ENCODE peak calls at places on chromosomes 5 and 9, in five cellular contexts. U, J, X, R and Z are unnamed samples.
A peak's percentile ranks its signal among the peaks of the same experiment; 100 is the strongest.

GRCh38 chr5:135537271-135537670 is 1.5 kb upstream of the NEUROG1 start:
- DNase-seq in J (no peak), U (no peak), X (no peak), R (no peak), Z (no peak)

GRCh38 chr9:127796899-127797370 is 5.7 kb upstream of the FPGS start:
- DNase-seq in R (no peak), J (no peak), X (no peak), U (no peak), Z (no peak)

GRCh38 chr9:34049630-34050384 is 1.1 kb upstream of the UBAP2 start:
- DNase-seq in U (no peak), R (no peak), J (no peak), X (no peak), Z (no peak)

GRCh38 chr5:91361055-91361701 is 21.9 kb downstream of the ARRDC3 start:
- DNase-seq in U (no peak), R (no peak), X (no peak), J (no peak), Z (peak; percentile 70)

GRCh38 chr9:121138973-121139372 is 62.7 kb downstream of the RAB14 start:
- DNase-seq in J (no peak), R (no peak), U (no peak), X (no peak), Z (no peak)

GRCh38 chr5:10582512-10582897 is 18.6 kb downstream of the ANKRD33B start:
- DNase-seq in J (no peak), R (no peak), U (no peak), X (no peak), Z (no peak)

GRCh38 chr5:77770293-77771005 is 5.7 kb downstream of the TBCA start:
- DNase-seq in R (no peak), J (no peak), U (no peak), X (no peak), Z (no peak)

GRCh38 chr5:88804444-88804843 is 78.5 kb downstream of the MEF2C start:
- DNase-seq in X (no peak), U (no peak), J (no peak), R (no peak), Z (no peak)

GRCh38 chr9:129036923-129037766 is 719 bp downstream of the MIGA2 start:
- DNase-seq in U (peak; percentile 14), J (no peak), X (no peak), R (no peak), Z (no peak)

GRCh38 chr9:123251741-123252140 is 16.6 kb downstream of the STRBP start:
- DNase-seq in R (no peak), J (no peak), X (no peak), U (no peak), Z (no peak)

GRCh38 chr5:67105270-67105669 is 91.3 kb downstream of the CD180 start:
- DNase-seq in J (no peak), X (no peak), U (no peak), R (no peak), Z (no peak)

GRCh38 chr5:56475689-56476486 is 242.8 kb upstream of the ANKRD55 start:
- DNase-seq in J (no peak), U (no peak), R (no peak), X (no peak), Z (no peak)

GRCh38 chr5:173318881-173319609 is 9.2 kb downstream of the STC2 start:
- DNase-seq in J (no peak), U (no peak), R (no peak), X (no peak), Z (no peak)

GRCh38 chr5:73859696-73860095 is 233.7 kb downstream of the ARHGEF28 start:
- DNase-seq in J (no peak), U (no peak), R (no peak), X (no peak), Z (no peak)

GRCh38 chr9:16870606-16871357 is at the start of gene BNC2:
- DNase-seq in X (peak; percentile 87), J (peak; percentile 63), U (peak; percentile 61), R (peak; percentile 57), Z (peak; percentile 68)

GRCh38 chr9:69427286-69427685 is 102.3 kb downstream of the ENTREP1 start:
- DNase-seq in U (no peak), X (no peak), R (no peak), J (no peak), Z (no peak)

GRCh38 chr9:109793196-109793595 is 13.2 kb downstream of the PALM2AKAP2 start:
- DNase-seq in X (no peak), R (no peak), U (no peak), J (peak; percentile 43), Z (peak; percentile 93)

GRCh38 chr5:141634162-141634561 is 2.5 kb downstream of the HDAC3 start:
- DNase-seq in X (no peak), J (no peak), U (no peak), R (no peak), Z (no peak)

GRCh38 chr9:116112236-116112635 is 41.4 kb upstream of the PAPPA start:
- DNase-seq in X (no peak), R (no peak), U (no peak), J (peak; percentile 19), Z (peak; percentile 39)

GRCh38 chr9:35907732-35908483 is 1.4 kb upstream of the SPAAR start:
- DNase-seq in X (peak; percentile 89), J (peak; percentile 86), R (peak; percentile 74), U (peak; percentile 85), Z (peak; percentile 96)

GRCh38 chr5:148788636-148789035 is 37.8 kb upstream of the ADRB2 start:
- DNase-seq in J (no peak), R (no peak), U (no peak), X (no peak), Z (no peak)

GRCh38 chr5:43631182-43631910 is 28.4 kb downstream of the NNT start:
- DNase-seq in R (peak; percentile 38), U (peak; percentile 26), J (peak; percentile 80), X (no peak), Z (peak; percentile 89)

GRCh38 chr5:168790691-168791230 is 211.6 kb upstream of the PANK3 start:
- DNase-seq in X (no peak), U (no peak), J (no peak), R (no peak), Z (no peak)

GRCh38 chr9:16241231-16241630 is 629.2 kb downstream of the BNC2 start:
- DNase-seq in J (no peak), U (no peak), R (no peak), X (no peak), Z (peak; percentile 79)

GRCh38 chr9:70679845-70680244 is 265.4 kb upstream of the KLF9 start:
- DNase-seq in J (no peak), R (no peak), X (no peak), U (no peak), Z (peak; percentile 22)

GRCh38 chr9:133347515-133347984 is 381 bp downstream of the MED22 start:
- DNase-seq in R (peak; percentile 40), X (no peak), U (peak; percentile 54), J (peak; percentile 39), Z (peak; percentile 30)

GRCh38 chr5:17709011-17709710 is 74.9 kb downstream of the TAF11L14 start:
- DNase-seq in J (no peak), R (no peak), X (no peak), U (no peak), Z (no peak)